ENCODE peak calls at places on chromosomes 2 and 18, in ten cellular contexts. Q, Z, Y, A, E, X, O, J, R and P are unnamed samples.

GRCh38 chr2:119659601-119660342 is 19.2 kb upstream of the TMEM177 start:
- DNase-seq in Q (no peak), Z (peak), Y (no peak), A (no peak), E (no peak), X (peak), O (no peak), J (peak), R (peak), P (no peak)

GRCh38 chr2:176493221-176493825 is 224.1 kb downstream of the MTX2 start:
- DNase-seq in Q (no peak), Z (no peak), Y (no peak), A (no peak), E (no peak), X (no peak), O (no peak), J (no peak), R (no peak), P (no peak)

GRCh38 chr2:12059616-12060441 is 313.4 kb downstream of the LPIN1 start:
- DNase-seq in Q (no peak), Z (peak), Y (no peak), A (no peak), E (peak), X (peak), O (no peak), J (no peak), R (no peak), P (no peak)

GRCh38 chr18:46625069-46625468 is 32.0 kb downstream of the LOXHD1 start:
- DNase-seq in Q (peak), Z (no peak), Y (no peak), A (no peak), E (no peak), X (no peak), O (no peak), J (no peak), R (no peak), P (no peak)

GRCh38 chr2:208570851-208571763 is 164.5 kb downstream of the PTH2R start:
- DNase-seq in Q (no peak), Z (no peak), Y (no peak), A (no peak), E (no peak), X (peak), O (no peak), J (no peak), R (no peak), P (no peak)

GRCh38 chr2:31196622-31197021 is 20.7 kb downstream of the CAPN14 start:
- DNase-seq in Q (no peak), Z (peak), Y (no peak), A (peak), E (no peak), X (no peak), O (peak), J (no peak), R (no peak), P (no peak)

GRCh38 chr2:234491281-234491680 is 5.6 kb downstream of the ARL4C start:
- DNase-seq in Q (no peak), Z (no peak), Y (peak), A (no peak), E (peak), X (no peak), O (no peak), J (no peak), R (no peak), P (no peak)

GRCh38 chr18:59127047-59127446 is 12.6 kb upstream of the SEC11C start:
- DNase-seq in Q (no peak), Z (no peak), Y (no peak), A (no peak), E (no peak), X (no peak), O (no peak), J (peak), R (no peak), P (no peak)

GRCh38 chr2:199738723-199739412 is 112.1 kb downstream of the FTCDNL1 start:
- DNase-seq in Q (no peak), Z (peak), Y (no peak), A (no peak), E (no peak), X (peak), O (no peak), J (no peak), R (no peak), P (no peak)

GRCh38 chr2:185583058-185583816 is 155.4 kb upstream of the FSIP2 start:
- DNase-seq in Q (no peak), Z (peak), Y (no peak), A (peak), E (peak), X (peak), O (peak), J (peak), R (no peak), P (peak)

GRCh38 chr18:11927497-11927896 is 19.4 kb upstream of the MPPE1 start:
- DNase-seq in Q (no peak), Z (no peak), Y (no peak), A (no peak), E (no peak), X (no peak), O (no peak), J (peak), R (no peak), P (no peak)

GRCh38 chr2:227420063-227421052 is 32.6 kb upstream of the SCYGR1 start:
- DNase-seq in Q (no peak), Z (no peak), Y (no peak), A (no peak), E (no peak), X (no peak), O (no peak), J (no peak), R (no peak), P (no peak)

GRCh38 chr2:21438949-21439348 is 315.2 kb downstream of the TDRD15 start:
- DNase-seq in Q (no peak), Z (no peak), Y (no peak), A (no peak), E (peak), X (peak), O (no peak), J (no peak), R (no peak), P (no peak)

GRCh38 chr2:239826376-239826775 is 198.8 kb downstream of the NDUFA10 start:
- DNase-seq in Q (peak), Z (no peak), Y (no peak), A (no peak), E (no peak), X (no peak), O (no peak), J (no peak), R (no peak), P (no peak)

GRCh38 chr2:200253631-200254030 is 52.9 kb upstream of the SPATS2L start:
- DNase-seq in Q (no peak), Z (no peak), Y (no peak), A (peak), E (peak), X (peak), O (no peak), J (no peak), R (peak), P (no peak)

GRCh38 chr2:26959320-26959719 is 11.1 kb upstream of the MAPRE3 start:
- DNase-seq in Q (no peak), Z (no peak), Y (no peak), A (no peak), E (no peak), X (no peak), O (no peak), J (no peak), R (no peak), P (no peak)

GRCh38 chr2:134772493-134773169 is 53.8 kb upstream of the TMEM163 start:
- DNase-seq in Q (no peak), Z (no peak), Y (no peak), A (no peak), E (no peak), X (no peak), O (no peak), J (peak), R (no peak), P (peak)

GRCh38 chr2:186129767-186130581 is 356.1 kb upstream of the ZC3H15 start:
- DNase-seq in Q (no peak), Z (no peak), Y (no peak), A (peak), E (peak), X (peak), O (no peak), J (peak), R (peak), P (peak)

GRCh38 chr2:54329482-54330225 is 73.6 kb upstream of the TSPYL6 start:
- DNase-seq in Q (no peak), Z (no peak), Y (no peak), A (peak), E (peak), X (peak), O (no peak), J (peak), R (no peak), P (no peak)

GRCh38 chr2:100248044-100248330 is 74.3 kb downstream of the LONRF2 start:
- DNase-seq in Q (no peak), Z (no peak), Y (no peak), A (no peak), E (no peak), X (no peak), O (no peak), J (no peak), R (no peak), P (no peak)

GRCh38 chr2:240896871-240897692 is 1.1 kb upstream of the MAB21L4 start:
- DNase-seq in Q (no peak), Z (peak), Y (no peak), A (no peak), E (no peak), X (no peak), O (no peak), J (no peak), R (no peak), P (no peak)

GRCh38 chr2:190110131-190110530 is 47.6 kb upstream of the MSTN start:
- DNase-seq in Q (no peak), Z (no peak), Y (no peak), A (no peak), E (peak), X (peak), O (no peak), J (no peak), R (no peak), P (no peak)

GRCh38 chr2:171966268-171966667 is 33.5 kb upstream of the METAP1D start:
- DNase-seq in Q (no peak), Z (no peak), Y (no peak), A (no peak), E (no peak), X (no peak), O (no peak), J (no peak), R (no peak), P (no peak)

GRCh38 chr18:74013955-74014354 is 133.7 kb downstream of the FBXO15 start:
- DNase-seq in Q (peak), Z (peak), Y (no peak), A (peak), E (peak), X (peak), O (no peak), J (no peak), R (no peak), P (peak)

GRCh38 chr2:37654419-37654818 is 17.0 kb downstream of the CDC42EP3 start:
- DNase-seq in Q (no peak), Z (no peak), Y (no peak), A (no peak), E (no peak), X (no peak), O (no peak), J (peak), R (no peak), P (no peak)

GRCh38 chr2:61689526-61689925 is 151.4 kb upstream of the XPO1 start:
- DNase-seq in Q (no peak), Z (no peak), Y (no peak), A (no peak), E (no peak), X (peak), O (no peak), J (no peak), R (no peak), P (no peak)

GRCh38 chr2:160222546-160223281 is 22.6 kb upstream of the ITGB6 start:
- DNase-seq in Q (no peak), Z (no peak), Y (no peak), A (no peak), E (no peak), X (no peak), O (no peak), J (no peak), R (no peak), P (no peak)

GRCh38 chr2:88714667-88715066 is 23.2 kb downstream of the RPIA start:
- DNase-seq in Q (no peak), Z (no peak), Y (no peak), A (no peak), E (no peak), X (no peak), O (no peak), J (no peak), R (no peak), P (no peak)

GRCh38 chr2:71779306-71779855 is 326.0 kb downstream of the DYSF start:
- DNase-seq in Q (peak), Z (no peak), Y (no peak), A (no peak), E (peak), X (peak), O (no peak), J (no peak), R (no peak), P (no peak)

GRCh38 chr18:79402977-79403722 is 7.4 kb downstream of the NFATC1 start:
- DNase-seq in Q (peak), Z (peak), Y (peak), A (no peak), E (peak), X (peak), O (no peak), J (no peak), R (peak), P (no peak)

GRCh38 chr18:74353169-74353775 is 37.6 kb downstream of the C18orf63 start:
- DNase-seq in Q (peak), Z (peak), Y (peak), A (peak), E (peak), X (peak), O (peak), J (peak), R (peak), P (peak)

GRCh38 chr2:25273985-25274550 is 67.7 kb downstream of the DNMT3A start:
- DNase-seq in Q (no peak), Z (no peak), Y (peak), A (no peak), E (no peak), X (no peak), O (no peak), J (no peak), R (no peak), P (no peak)

GRCh38 chr2:25275575-25275965 is 66.2 kb downstream of the DNMT3A start:
- DNase-seq in Q (no peak), Z (no peak), Y (no peak), A (no peak), E (no peak), X (no peak), O (no peak), J (no peak), R (no peak), P (no peak)

GRCh38 chr2:25276569-25277465 is 64.9 kb downstream of the DNMT3A start:
- DNase-seq in Q (no peak), Z (no peak), Y (peak), A (no peak), E (peak), X (no peak), O (no peak), J (peak), R (peak), P (no peak)

GRCh38 chr2:25279091-25279651 is 62.6 kb downstream of the DNMT3A start:
- DNase-seq in Q (peak), Z (peak), Y (no peak), A (peak), E (peak), X (peak), O (peak), J (no peak), R (peak), P (peak)

GRCh38 chr2:25274868-25275574 is 66.7 kb downstream of the DNMT3A start:
- DNase-seq in Q (no peak), Z (no peak), Y (peak), A (no peak), E (peak), X (no peak), O (no peak), J (no peak), R (peak), P (no peak)
- H3K27ac ChIP-seq in Q (peak), Z (no peak), Y (peak), A (no peak), E (no peak), X (no peak), O (no peak), J (no peak), R (no peak), P (no peak)

GRCh38 chr18:6336239-6336638 is 78.5 kb downstream of the L3MBTL4 start:
- DNase-seq in Q (no peak), Z (no peak), Y (no peak), A (no peak), E (no peak), X (no peak), O (no peak), J (no peak), R (no peak), P (no peak)

GRCh38 chr18:6333981-6334380 is 80.7 kb downstream of the L3MBTL4 start:
- DNase-seq in Q (no peak), Z (no peak), Y (no peak), A (no peak), E (no peak), X (no peak), O (no peak), J (no peak), R (no peak), P (no peak)

GRCh38 chr18:6327895-6328623 is 86.7 kb downstream of the L3MBTL4 start:
- DNase-seq in Q (no peak), Z (no peak), Y (no peak), A (no peak), E (no peak), X (no peak), O (no peak), J (no peak), R (no peak), P (no peak)

GRCh38 chr18:6328624-6329016 is 86.1 kb downstream of the L3MBTL4 start:
- DNase-seq in Q (no peak), Z (no peak), Y (no peak), A (no peak), E (no peak), X (no peak), O (no peak), J (no peak), R (peak), P (no peak)

DNA sequence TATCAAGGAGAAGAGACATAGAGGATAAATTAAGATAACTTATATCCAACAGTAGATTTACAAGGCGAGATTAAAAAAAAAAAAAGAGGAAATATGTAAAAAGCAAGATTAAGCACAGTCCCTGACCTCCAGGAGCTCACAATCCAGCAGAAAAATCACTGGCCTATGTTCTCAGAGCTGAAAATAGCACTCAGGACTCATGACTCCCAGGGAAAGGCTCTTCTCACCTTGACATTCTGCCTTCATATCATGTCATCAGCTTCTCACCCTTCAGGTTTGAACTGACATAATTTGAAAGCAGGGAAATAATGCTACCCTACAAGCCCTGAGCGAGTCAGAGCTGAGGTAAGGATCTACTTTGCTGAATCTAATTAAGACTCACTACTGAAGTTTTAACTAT is 82.8 kb downstream of the L3MBTL4 start:
- DNase-seq in Q (no peak), Z (no peak), Y (no peak), A (no peak), E (no peak), X (no peak), O (no peak), J (no peak), R (no peak), P (no peak)
- H3K27ac ChIP-seq in Q (no peak), Z (no peak), Y (no peak), A (no peak), E (no peak), X (no peak), O (no peak), J (no peak), R (no peak), P (no peak)

DNA sequence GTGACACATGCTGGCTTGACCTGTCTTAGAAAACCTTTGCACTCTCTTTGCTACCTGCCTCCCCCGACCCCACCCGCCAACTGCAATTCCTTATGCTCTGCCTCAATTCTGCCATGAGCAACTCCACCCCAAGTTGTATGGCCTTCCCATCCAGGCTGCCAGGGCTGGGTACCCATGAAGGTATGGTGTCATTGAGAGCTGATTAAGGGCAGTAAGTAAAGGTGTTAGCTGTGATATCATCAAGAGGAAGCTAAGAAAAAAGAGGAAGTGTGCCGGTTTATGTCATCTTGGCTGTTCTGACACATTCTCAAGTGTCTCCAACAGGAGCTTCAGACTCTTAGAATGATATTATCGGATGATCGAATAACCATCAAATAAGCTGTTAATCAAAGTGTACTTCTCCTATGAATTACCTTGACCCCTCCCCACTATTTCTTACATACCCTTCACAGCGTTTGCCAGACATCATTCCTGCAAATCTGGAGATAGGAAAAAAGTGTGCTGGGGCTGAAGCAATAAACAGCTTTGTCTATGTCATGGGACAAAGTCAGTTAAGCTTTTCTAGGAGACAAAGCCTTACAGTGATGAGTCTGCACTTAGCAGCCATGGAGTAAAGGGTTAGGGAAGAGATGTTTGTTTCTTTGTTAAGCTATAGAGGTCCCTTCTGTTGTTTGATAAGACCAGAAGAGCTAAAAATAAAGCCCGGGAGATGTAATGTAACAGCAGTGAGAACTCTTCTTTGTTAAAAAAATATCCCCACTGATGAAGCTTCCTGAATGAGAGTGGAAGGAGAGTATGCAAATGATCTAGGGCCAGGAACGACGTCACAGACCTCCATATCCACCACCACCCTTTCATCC is 40.4 kb upstream of the SMAD2 start:
- DNase-seq in Q (no peak), Z (no peak), Y (no peak), A (no peak), E (no peak), X (no peak), O (no peak), J (peak), R (no peak), P (no peak)
- H3K27ac ChIP-seq in Q (no peak), Z (no peak), Y (no peak), A (no peak), E (no peak), X (no peak), O (no peak), J (no peak), R (no peak), P (no peak)

DNA sequence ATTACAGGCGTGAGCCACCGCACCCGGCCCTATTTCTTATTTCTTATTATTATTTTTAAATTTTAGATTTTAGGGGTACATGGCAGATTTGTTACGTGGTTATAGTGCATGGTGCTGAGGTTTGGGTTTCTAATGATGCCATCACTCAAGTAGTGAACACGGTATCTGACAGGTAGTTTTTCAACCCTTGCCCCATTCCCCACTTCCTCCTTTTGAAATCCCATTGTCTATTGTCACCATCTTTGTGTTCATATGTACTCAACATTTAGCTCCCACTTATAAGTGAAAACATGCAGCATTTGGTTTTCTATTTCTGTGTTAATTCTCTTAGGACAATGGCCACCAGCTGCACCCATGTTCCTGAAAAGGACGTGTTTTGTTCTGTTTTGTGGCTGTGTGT is 39.5 kb downstream of the TGIF1 start:
- DNase-seq in Q (no peak), Z (no peak), Y (no peak), A (no peak), E (no peak), X (no peak), O (no peak), J (no peak), R (no peak), P (no peak)
- H3K27ac ChIP-seq in Q (no peak), Z (no peak), Y (no peak), A (no peak), E (no peak), X (no peak), O (no peak), J (no peak), R (no peak), P (no peak)

GRCh38 chr2:156021326-156022040 is 311.0 kb downstream of the NR4A2 start:
- DNase-seq in Q (no peak), Z (peak), Y (no peak), A (peak), E (no peak), X (no peak), O (no peak), J (peak), R (no peak), P (peak)
- H3K27ac ChIP-seq in Q (no peak), Z (no peak), Y (no peak), A (no peak), E (no peak), X (no peak), O (no peak), J (no peak), R (no peak), P (peak)